ENCODE peak calls at places on chromosomes 4 and X, in ten cellular contexts. X is HFF-Myc; V is right lobe of liver; D is NCI-H524; J is WTC11; A is RWPE1; N is fibroblast of lung; B is NCI-H460; I is activated CD4-positive, alpha-beta T cell treated with anti-CD3 and anti-CD28 coated beads for 1 hour; M is glomerular endothelial cell. Y is an unnamed sample.

GRCh38 chr4:168651864-168652263 is 155.0 kb downstream of the PALLD start:
- DNase-seq in X (no peak), V (no peak), D (peak; percentile 27), J (no peak), A (no peak), N (no peak), B (no peak), I (no peak), M (no peak), Y (no peak)

GRCh38 chrX:15214614-15215013 is 55.3 kb downstream of the ASB9 start:
- DNase-seq in X (no peak), V (no peak), D (no peak), J (no peak), A (no peak), N (no peak), B (no peak), I (no peak), M (no peak), Y (no peak)

GRCh38 chr4:111991163-111991562 is 154.1 kb upstream of the FAM241A start:
- DNase-seq in X (no peak), V (no peak), D (peak; percentile 38), J (no peak), A (no peak), N (no peak), B (no peak), I (no peak), M (no peak), Y (no peak)

GRCh38 chr4:109879081-109879480 is 31.2 kb downstream of the LRIT3 start:
- DNase-seq in X (no peak), V (no peak), D (no peak), J (no peak), A (no peak), N (no peak), B (no peak), I (no peak), M (no peak), Y (no peak)

GRCh38 chr4:126271266-126271665 is 956.5 kb downstream of the FAT4 start:
- DNase-seq in X (no peak), V (no peak), D (no peak), J (no peak), A (no peak), N (no peak), B (no peak), I (no peak), M (no peak), Y (no peak)

GRCh38 chrX:7446815-7447214 is 298.9 kb upstream of the PUDP start:
- DNase-seq in X (no peak), V (no peak), D (no peak), J (no peak), A (peak; percentile 67), N (no peak), B (no peak), I (no peak), M (no peak), Y (no peak)

GRCh38 chr4:26410385-26411293 is 79.6 kb downstream of the CCKAR start:
- DNase-seq in X (peak; percentile 47), V (no peak), D (peak; percentile 61), J (no peak), A (peak; percentile 36), N (peak; percentile 79), B (peak; percentile 49), I (no peak), M (peak; percentile 27), Y (no peak)

GRCh38 chr4:141350122-141350904 is 129.6 kb downstream of the ZNF330 start:
- DNase-seq in X (peak; percentile 66), V (peak; percentile 88), D (no peak), J (no peak), A (peak; percentile 42), N (peak; percentile 94), B (peak; percentile 41), I (no peak), M (peak; percentile 69), Y (no peak)

GRCh38 chr4:37157403-37158167 is 87.0 kb upstream of the NWD2 start:
- DNase-seq in X (no peak), V (no peak), D (peak; percentile 92), J (no peak), A (no peak), N (no peak), B (no peak), I (no peak), M (no peak), Y (peak; percentile 82)

GRCh38 chr4:56863441-56864129 is 42.1 kb upstream of the SPINK2 start:
- DNase-seq in X (no peak), V (no peak), D (no peak), J (no peak), A (peak; percentile 12), N (no peak), B (no peak), I (no peak), M (no peak), Y (no peak)

GRCh38 chr4:71907782-71908181 is 123.9 kb upstream of the GC start:
- DNase-seq in X (no peak), V (peak; percentile 52), D (peak; percentile 27), J (no peak), A (no peak), N (no peak), B (no peak), I (no peak), M (no peak), Y (no peak)